ENCODE peak calls at places on chromosomes 3 and 15, in six cellular contexts. D is adipocyte, S is small intestine, C is OCI-LY7, E is right cardiac atrium, N is tibial artery. R is an unnamed sample.

GRCh38 chr3:153165211-153165815 is 3.3 kb downstream of the RAP2B start:
- DNase-seq in D (peak; percentile 44), S (no peak), C (peak; percentile 26), E (no peak), N (no peak), R (no peak)

GRCh38 chr3:25906132-25906906 is 116.4 kb downstream of the OXSM start:
- DNase-seq in D (no peak), S (no peak), C (no peak), E (no peak), N (no peak), R (no peak)

GRCh38 chr15:38145671-38146111 is 106.9 kb upstream of the SPRED1 start:
- DNase-seq in D (peak; percentile 31), S (no peak), C (no peak), E (no peak), N (no peak), R (no peak)

GRCh38 chr3:32813180-32813579 is 4.6 kb upstream of the TRIM71 start:
- DNase-seq in D (no peak), S (no peak), C (no peak), E (no peak), N (no peak), R (no peak)

GRCh38 chr3:165883866-165884478 is 46.7 kb upstream of the BCHE start:
- DNase-seq in D (no peak), S (peak; percentile 13), C (no peak), E (no peak), N (no peak), R (no peak)

GRCh38 chr3:138356666-138357409 is 8.5 kb downstream of the MRAS start:
- DNase-seq in D (no peak), S (no peak), C (no peak), E (peak; percentile 58), N (peak; percentile 33), R (no peak)

GRCh38 chr3:115862099-115862498 is 238.8 kb downstream of the GAP43 start:
- DNase-seq in D (no peak), S (no peak), C (no peak), E (no peak), N (no peak), R (no peak)

GRCh38 chr15:72907733-72908132 is 124.2 kb upstream of the ADPGK start:
- DNase-seq in D (no peak), S (no peak), C (no peak), E (peak; percentile 28), N (no peak), R (no peak)

GRCh38 chr3:111238896-111239295 is 167.3 kb downstream of the NECTIN3 start:
- DNase-seq in D (no peak), S (peak; percentile 57), C (no peak), E (no peak), N (no peak), R (no peak)

GRCh38 chr3:32325957-32326356 is 65.7 kb upstream of the CMTM7 start:
- DNase-seq in D (no peak), S (no peak), C (no peak), E (no peak), N (no peak), R (no peak)

GRCh38 chr15:64019764-64020163 is 26.5 kb downstream of the DAPK2 start:
- DNase-seq in D (no peak), S (peak; percentile 96), C (no peak), E (peak; percentile 37), N (no peak), R (peak; percentile 64)

GRCh38 chr3:24802614-24803013 is 308.0 kb upstream of the THRB start:
- DNase-seq in D (no peak), S (no peak), C (no peak), E (no peak), N (no peak), R (no peak)

GRCh38 chr3:78742041-78742440 is 1025.8 kb downstream of the ROBO1 start:
- DNase-seq in D (no peak), S (no peak), C (no peak), E (no peak), N (no peak), R (no peak)

GRCh38 chr3:79490165-79491028 is 277.4 kb downstream of the ROBO1 start:
- DNase-seq in D (peak; percentile 60), S (no peak), C (no peak), E (peak; percentile 70), N (peak; percentile 74), R (peak; percentile 32)

GRCh38 chr15:22267761-22268160 is 187.4 kb downstream of the OR4M2 start:
- DNase-seq in D (no peak), S (no peak), C (no peak), E (no peak), N (no peak), R (no peak)

GRCh38 chr3:87901141-87901540 is 157.7 kb downstream of the CGGBP1 start:
- DNase-seq in D (no peak), S (no peak), C (no peak), E (no peak), N (no peak), R (no peak)

GRCh38 chr3:183114374-183114773 is 15.1 kb upstream of the MCCC1 start:
- DNase-seq in D (no peak), S (no peak), C (peak; percentile 30), E (no peak), N (no peak), R (no peak)

GRCh38 chr3:14520967-14521366 is 19.2 kb downstream of the GRIP2 start:
- DNase-seq in D (no peak), S (no peak), C (no peak), E (no peak), N (peak; percentile 39), R (no peak)
- H3K4me1 ChIP-seq in D (peaks cover 5% of the 10 kb centered on the region), S (no peaks in the 10 kb centered on the region), C (no peaks in the 10 kb centered on the region), E (peaks cover 4% of the 10 kb centered on the region), N (peaks cover 5% of the 10 kb centered on the region), R (no peaks in the 10 kb centered on the region)

GRCh38 chr3:72178463-72179106 is 393.6 kb upstream of the PROK2 start:
- DNase-seq in D (no peak), S (no peak), C (no peak), E (no peak), N (no peak), R (no peak)
- H3K4me1 ChIP-seq in D (peaks cover 30% of the 10 kb centered on the region), S (no peaks in the 10 kb centered on the region), C (peaks cover 39% of the 10 kb centered on the region), E (peaks cover 3% of the 10 kb centered on the region), N (peaks cover 43% of the 10 kb centered on the region), R (no peaks in the 10 kb centered on the region)

GRCh38 chr3:45555666-45556065 is 38.9 kb upstream of the LIMD1 start:
- DNase-seq in D (no peak), S (no peak), C (no peak), E (no peak), N (no peak), R (no peak)
- H3K4me1 ChIP-seq in D (peaks cover 48% of the 10 kb centered on the region), S (no peaks in the 10 kb centered on the region), C (peaks cover 39% of the 10 kb centered on the region), E (peaks cover 28% of the 10 kb centered on the region), N (peaks cover 59% of the 10 kb centered on the region), R (no peaks in the 10 kb centered on the region)

DNA sequence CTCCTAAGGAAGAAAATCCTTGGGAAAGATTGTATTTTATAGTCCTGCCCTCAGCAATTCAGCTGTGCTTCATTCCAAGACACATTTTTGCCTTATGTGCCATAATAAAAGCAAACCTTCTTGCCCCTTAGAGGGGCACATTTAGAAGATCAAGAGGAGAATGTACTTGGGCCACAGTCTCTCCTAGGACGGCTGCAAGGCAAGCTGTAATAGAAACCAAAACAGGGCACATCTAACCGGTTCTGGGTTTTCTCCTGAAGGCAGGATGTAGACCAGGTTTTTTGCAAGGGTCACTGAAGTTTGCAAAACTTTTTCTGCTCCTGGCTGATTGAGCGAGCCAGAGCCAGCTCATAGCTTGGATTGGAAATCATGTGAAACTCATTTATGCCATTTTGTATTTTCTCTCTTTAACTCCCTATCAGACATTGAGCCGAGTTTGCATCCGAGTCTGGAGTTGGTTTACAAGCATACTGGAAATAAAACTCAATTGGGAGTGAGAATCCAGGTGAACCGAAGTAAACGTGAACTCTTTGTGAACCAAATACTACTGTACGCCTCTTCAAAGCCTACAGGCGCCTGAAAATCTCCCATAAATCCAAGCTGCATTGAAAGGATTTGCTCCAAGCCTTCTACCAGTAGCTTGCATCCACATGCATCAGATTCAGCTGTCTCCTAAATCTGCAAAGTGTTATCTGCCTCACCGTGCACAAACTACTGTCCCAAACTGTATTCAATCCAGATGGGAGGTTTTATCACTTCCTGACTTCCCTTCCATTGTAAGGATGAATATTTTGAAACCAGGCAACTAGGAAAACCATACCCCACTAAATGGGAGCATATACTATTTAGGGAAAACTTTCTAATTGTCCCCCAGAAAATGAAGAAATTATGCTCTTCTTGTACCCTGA is 60.9 kb upstream of the TSC22D2 start:
- DNase-seq in D (peak; percentile 84), S (no peak), C (no peak), E (no peak), N (no peak), R (no peak)
- H3K4me1 ChIP-seq in D (peaks cover 65% of the 10 kb centered on the region), S (no peaks in the 10 kb centered on the region), C (no peaks in the 10 kb centered on the region), E (no peaks in the 10 kb centered on the region), N (peaks cover 32% of the 10 kb centered on the region), R (no peaks in the 10 kb centered on the region)

GRCh38 chr15:88619796-88620195 is 1.3 kb upstream of the AEN start:
- DNase-seq in D (no peak), S (no peak), C (no peak), E (no peak), N (no peak), R (no peak)

GRCh38 chr15:88623061-88623460 is 1.9 kb downstream of the AEN start:
- DNase-seq in D (peak; percentile 80), S (no peak), C (no peak), E (no peak), N (no peak), R (no peak)

GRCh38 chr15:88621789-88622604 is 857 bp downstream of the AEN start:
- DNase-seq in D (peak; percentile 61), S (peak; percentile 56), C (peak; percentile 65), E (no peak), N (no peak), R (peak; percentile 24)

GRCh38 chr15:88622605-88622975 is 1.4 kb downstream of the AEN start:
- DNase-seq in D (no peak), S (no peak), C (no peak), E (no peak), N (no peak), R (no peak)

DNA sequence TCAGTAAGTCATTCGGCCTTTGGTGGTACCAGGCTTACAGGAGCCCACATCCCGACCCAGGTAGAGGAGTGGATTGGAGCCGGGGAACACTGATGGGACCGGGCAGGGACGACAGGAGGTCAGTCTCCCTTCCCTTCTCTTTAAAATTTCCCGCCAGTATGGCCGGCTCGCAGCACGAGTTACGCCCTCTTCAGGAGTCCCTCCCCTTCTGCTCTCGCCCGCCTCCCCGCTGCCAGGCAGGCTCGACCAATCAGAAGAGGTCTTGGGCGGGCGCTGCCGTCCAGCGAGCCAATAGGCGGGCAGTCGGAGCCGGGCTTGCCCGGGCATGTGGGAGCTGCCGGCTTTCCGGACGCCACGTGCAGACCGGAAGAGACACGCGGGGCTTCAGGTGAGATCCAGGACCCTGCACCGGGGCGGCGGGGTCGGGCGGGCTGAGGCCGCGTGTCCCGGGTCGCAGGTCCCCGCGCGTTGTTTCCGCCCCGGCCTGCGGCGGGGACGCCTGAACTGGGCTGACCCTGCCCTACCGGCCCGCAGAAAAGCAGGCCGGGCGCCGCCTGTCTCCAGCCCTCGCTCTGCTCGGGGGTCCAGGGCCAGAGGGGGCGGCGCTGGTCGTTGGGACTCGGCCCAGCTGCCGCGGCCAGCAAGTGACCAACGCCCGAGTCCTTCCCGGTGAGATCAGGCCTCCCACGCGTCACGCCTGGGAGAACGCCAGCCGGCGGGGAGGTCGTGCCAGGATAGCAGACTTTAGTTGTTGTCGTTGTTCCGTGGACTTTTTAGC is at the start of gene AEN:
- DNase-seq in D (peak; percentile 98), S (peak; percentile 97), C (peak; percentile 96), E (peak; percentile 96), N (peak; percentile 98), R (peak; percentile 96)
- H3K4me1 ChIP-seq in D (peaks cover 36% of the 10 kb centered on the region), S (peaks cover 6% of the 10 kb centered on the region), C (peaks cover 37% of the 10 kb centered on the region), E (no peaks in the 10 kb centered on the region), N (peaks cover 30% of the 10 kb centered on the region), R (peaks cover 15% of the 10 kb centered on the region)

R was measured in colonic mucosa.